ENCODE peak calls at places on chromosomes 1 and 21, in eight cellular contexts. One of them, this sample, is unnamed.

GRCh38 chr1:50458507-50458906 is 35.3 kb upstream of the DMRTA2 start:
- DNase-seq in GM12891: no peak
- DNase-seq in amniotic stem cell: no peak
- DNase-seq in T1000: no peak
- DNase-seq in HCT116: no peak
- DNase-seq in GM10248: no peak
- DNase-seq in heart left ventricle: no peak
- DNase-seq in right lobe of liver: no peak
- DNase-seq in this sample: no peak

GRCh38 chr1:64516301-64516700 is 46.4 kb downstream of the CACHD1 start:
- DNase-seq in T1000: no peak
- DNase-seq in HCT116: no peak
- DNase-seq in GM12891: no peak
- DNase-seq in right lobe of liver: no peak
- DNase-seq in amniotic stem cell: no peak
- DNase-seq in heart left ventricle: no peak
- DNase-seq in GM10248: no peak
- DNase-seq in this sample: no peak

GRCh38 chr21:41653944-41654625 is 112.8 kb downstream of the RIPK4 start:
- DNase-seq in heart left ventricle: no peak
- DNase-seq in GM10248: no peak
- DNase-seq in T1000: no peak
- DNase-seq in HCT116: no peak
- DNase-seq in right lobe of liver: no peak
- DNase-seq in amniotic stem cell: no peak
- DNase-seq in GM12891: no peak
- DNase-seq in this sample: no peak

GRCh38 chr1:18922319-18922726 is 20.0 kb upstream of the ALDH4A1 start:
- DNase-seq in GM12891: no peak
- DNase-seq in amniotic stem cell: peak; percentile 62
- DNase-seq in T1000: peak; percentile 26
- DNase-seq in right lobe of liver: peak; percentile 77
- DNase-seq in GM10248: no peak
- DNase-seq in heart left ventricle: peak; percentile 88
- DNase-seq in HCT116: no peak
- DNase-seq in this sample: no peak

GRCh38 chr1:241702436-241702835 is 50.4 kb downstream of the WDR64 start:
- DNase-seq in GM10248: no peak
- DNase-seq in HCT116: no peak
- DNase-seq in GM12891: no peak
- DNase-seq in heart left ventricle: no peak
- DNase-seq in right lobe of liver: no peak
- DNase-seq in amniotic stem cell: peak; percentile 34
- DNase-seq in T1000: peak; percentile 31
- DNase-seq in this sample: no peak

GRCh38 chr1:85692730-85693314 is 15.4 kb downstream of the ZNHIT6 start:
- DNase-seq in GM12891: no peak
- DNase-seq in amniotic stem cell: peak; percentile 43
- DNase-seq in heart left ventricle: no peak
- DNase-seq in HCT116: peak; percentile 6
- DNase-seq in T1000: no peak
- DNase-seq in right lobe of liver: no peak
- DNase-seq in GM10248: no peak
- DNase-seq in this sample: no peak

GRCh38 chr1:26705788-26706237 is 10.0 kb downstream of the ARID1A start:
- DNase-seq in GM10248: no peak
- DNase-seq in HCT116: no peak
- DNase-seq in GM12891: no peak
- DNase-seq in amniotic stem cell: peak; percentile 55
- DNase-seq in right lobe of liver: no peak
- DNase-seq in T1000: no peak
- DNase-seq in heart left ventricle: no peak
- DNase-seq in this sample: no peak

GRCh38 chr1:228304225-228304624 is 96.4 kb downstream of the OBSCN start:
- DNase-seq in T1000: no peak
- DNase-seq in HCT116: no peak
- DNase-seq in heart left ventricle: no peak
- DNase-seq in amniotic stem cell: no peak
- DNase-seq in right lobe of liver: no peak
- DNase-seq in GM10248: no peak
- DNase-seq in GM12891: no peak
- DNase-seq in this sample: peak; percentile 8

GRCh38 chr1:160646711-160647328 is at the start of gene SLAMF1:
- DNase-seq in T1000: no peak
- DNase-seq in GM12891: no peak
- DNase-seq in right lobe of liver: no peak
- DNase-seq in heart left ventricle: no peak
- DNase-seq in amniotic stem cell: no peak
- DNase-seq in GM10248: no peak
- DNase-seq in HCT116: no peak
- DNase-seq in this sample: no peak

GRCh38 chr1:182955596-182956588 is 2.9 kb upstream of the SHCBP1L start:
- DNase-seq in HCT116: no peak
- DNase-seq in T1000: peak; percentile 72
- DNase-seq in GM10248: no peak
- DNase-seq in right lobe of liver: no peak
- DNase-seq in heart left ventricle: no peak
- DNase-seq in amniotic stem cell: peak; percentile 56
- DNase-seq in GM12891: no peak
- DNase-seq in this sample: peak; percentile 51

GRCh38 chr1:66981679-66982078 is 56.9 kb downstream of the MIER1 start:
- DNase-seq in T1000: no peak
- DNase-seq in amniotic stem cell: no peak
- DNase-seq in HCT116: no peak
- DNase-seq in right lobe of liver: no peak
- DNase-seq in GM12891: no peak
- DNase-seq in GM10248: no peak
- DNase-seq in heart left ventricle: peak; percentile 40
- DNase-seq in this sample: no peak

GRCh38 chr1:232404981-232405380 is 225.0 kb downstream of the SIPA1L2 start:
- DNase-seq in amniotic stem cell: no peak
- DNase-seq in T1000: no peak
- DNase-seq in GM10248: no peak
- DNase-seq in right lobe of liver: no peak
- DNase-seq in GM12891: no peak
- DNase-seq in heart left ventricle: no peak
- DNase-seq in HCT116: no peak
- DNase-seq in this sample: no peak

GRCh38 chr1:10901091-10901893 is 104.8 kb upstream of the CASZ1 start:
- DNase-seq in GM12891: no peak
- DNase-seq in right lobe of liver: peak; percentile 43
- DNase-seq in T1000: no peak
- DNase-seq in amniotic stem cell: no peak
- DNase-seq in HCT116: no peak
- DNase-seq in heart left ventricle: no peak
- DNase-seq in GM10248: no peak
- DNase-seq in this sample: peak; percentile 60